ENCODE peak calls at places on chromosome 20, in six cellular contexts. G is islet precursor cell; R is astrocyte of the spinal cord; J is NCI-H2081; M is CD8-positive, alpha-beta T cell; X is AG09309. K is an unnamed sample.

GRCh38 chr20:53205046-53205445 is 232.9 kb downstream of the TSHZ2 start:
- DNase-seq in G (peak; percentile 7), R (no peak), J (no peak), M (no peak), X (no peak), K (no peak)

GRCh38 chr20:14568701-14569100 is 231.3 kb upstream of the FLRT3 start:
- DNase-seq in G (no peak), R (no peak), J (no peak), M (no peak), X (no peak), K (no peak)

GRCh38 chr20:48716086-48716485 is 111.7 kb downstream of the PREX1 start:
- DNase-seq in G (no peak), R (no peak), J (no peak), M (no peak), X (no peak), K (no peak)

GRCh38 chr20:52219441-52219840 is 27.9 kb upstream of the ZFP64 start:
- DNase-seq in G (no peak), R (no peak), J (no peak), M (no peak), X (no peak), K (peak; percentile 3)

GRCh38 chr20:9270831-9271230 is 201.9 kb downstream of the PLCB4 start:
- DNase-seq in G (no peak), R (peak; percentile 74), J (no peak), M (no peak), X (peak; percentile 56), K (peak; percentile 72)

GRCh38 chr20:19205999-19206398 is 6.4 kb upstream of the SLC24A3 start:
- DNase-seq in G (peak; percentile 85), R (peak; percentile 34), J (peak; percentile 53), M (peak; percentile 25), X (no peak), K (peak; percentile 44)

GRCh38 chr20:46901638-46902037 is 7.0 kb downstream of the EYA2 start:
- DNase-seq in G (peak; percentile 87), R (no peak), J (no peak), M (no peak), X (no peak), K (no peak)

GRCh38 chr20:57578476-57579165 is 17.7 kb downstream of the PCK1 start:
- DNase-seq in G (no peak), R (no peak), J (no peak), M (no peak), X (no peak), K (no peak)

GRCh38 chr20:57432480-57432873 is 41.3 kb downstream of the RBM38 start:
- DNase-seq in G (no peak), R (no peak), J (no peak), M (no peak), X (no peak), K (no peak)

GRCh38 chr20:37670426-37670825 is 23.4 kb upstream of the CTNNBL1 start:
- DNase-seq in G (no peak), R (no peak), J (peak; percentile 61), M (no peak), X (no peak), K (no peak)

GRCh38 chr20:22414354-22414753 is 170.0 kb downstream of the FOXA2 start:
- DNase-seq in G (no peak), R (no peak), J (peak; percentile 28), M (no peak), X (peak; percentile 3), K (peak; percentile 79)

GRCh38 chr20:37651932-37652331 is 41.9 kb upstream of the CTNNBL1 start:
- DNase-seq in G (peak; percentile 66), R (no peak), J (no peak), M (no peak), X (no peak), K (peak; percentile 33)

GRCh38 chr20:32767418-32768198 is 5.4 kb downstream of the DNMT3B start:
- DNase-seq in G (no peak), R (no peak), J (no peak), M (no peak), X (no peak), K (no peak)

GRCh38 chr20:9889270-9889981 is 50.5 kb upstream of the PAK5 start:
- DNase-seq in G (no peak), R (no peak), J (no peak), M (no peak), X (no peak), K (no peak)

GRCh38 chr20:46350201-46350985 is 42.1 kb upstream of the CDH22 start:
- DNase-seq in G (peak; percentile 95), R (peak; percentile 95), J (no peak), M (no peak), X (peak; percentile 55), K (peak; percentile 86)

GRCh38 chr20:46772901-46773300 is 63.5 kb downstream of the SLC2A10 start:
- DNase-seq in G (no peak), R (no peak), J (no peak), M (no peak), X (no peak), K (no peak)

GRCh38 chr20:50561379-50562078 is 51.3 kb downstream of the PTPN1 start:
- DNase-seq in G (peak; percentile 95), R (peak; percentile 98), J (no peak), M (no peak), X (peak; percentile 84), K (peak; percentile 94)

GRCh38 chr20:61646453-61646852 is 394.4 kb downstream of the CDH4 start:
- DNase-seq in G (no peak), R (no peak), J (no peak), M (no peak), X (no peak), K (no peak)

K was measured in fibroblast of pulmonary artery.